ENCODE peak calls at places on chromosomes 7 and 10, in eight cellular contexts. Y, H, F, K, I, S, N and O are unnamed samples.
A peak's percentile ranks its signal among the peaks of the same experiment; 100 is the strongest.

GRCh38 chr7:85125679-85126078 is 61.2 kb downstream of the SEMA3D start:
- DNase-seq in Y (peak; percentile 61), H (peak; percentile 51), F (no peak), K (no peak), I (no peak), S (no peak), N (no peak), O (peak; percentile 92)

GRCh38 chr10:70274643-70275042 is 9.2 kb downstream of the NPFFR1 start:
- DNase-seq in Y (peak; percentile 75), H (peak; percentile 87), F (peak; percentile 36), K (no peak), I (no peak), S (peak; percentile 21), N (no peak), O (no peak)

GRCh38 chr7:1059200-1060091 is 15.1 kb downstream of the GPR146 start:
- DNase-seq in Y (peak; percentile 56), H (no peak), F (no peak), K (no peak), I (peak; percentile 91), S (no peak), N (peak; percentile 85), O (no peak)

GRCh38 chr7:105581066-105581811 is at the start of gene EFCAB10:
- DNase-seq in Y (peak; percentile 47), H (peak; percentile 30), F (peak; percentile 68), K (no peak), I (no peak), S (no peak), N (peak; percentile 71), O (peak; percentile 50)

GRCh38 chr7:128755816-128756476 is 16.8 kb downstream of the CALU start:
- DNase-seq in Y (peak; percentile 91), H (peak; percentile 90), F (peak; percentile 88), K (no peak), I (no peak), S (peak; percentile 31), N (no peak), O (peak; percentile 76)

GRCh38 chr10:59971915-59972314 is 65.6 kb upstream of the CCDC6 start:
- DNase-seq in Y (no peak), H (peak; percentile 40), F (peak; percentile 32), K (no peak), I (no peak), S (no peak), N (no peak), O (no peak)

GRCh38 chr10:130897815-130898214 is 413.7 kb downstream of the TCERG1L start:
- DNase-seq in Y (no peak), H (no peak), F (no peak), K (no peak), I (no peak), S (no peak), N (no peak), O (no peak)

GRCh38 chr10:97463363-97464132 is 17.6 kb downstream of the ZDHHC16 start:
- DNase-seq in Y (peak; percentile 82), H (peak; percentile 72), F (peak; percentile 35), K (no peak), I (peak; percentile 56), S (no peak), N (peak; percentile 51), O (peak; percentile 81)

GRCh38 chr7:100575206-100575631 is 1.5 kb upstream of the SAP25 start:
- DNase-seq in Y (no peak), H (no peak), F (no peak), K (no peak), I (no peak), S (no peak), N (no peak), O (no peak)

GRCh38 chr7:22576941-22577927 is 77.2 kb upstream of the STEAP1B start:
- DNase-seq in Y (peak; percentile 94), H (peak; percentile 99), F (peak; percentile 88), K (no peak), I (no peak), S (peak; percentile 45), N (no peak), O (peak; percentile 77)

GRCh38 chr10:72730462-72730861 is 38.5 kb downstream of the MCU start:
- DNase-seq in Y (peak; percentile 11), H (peak; percentile 89), F (no peak), K (no peak), I (no peak), S (no peak), N (no peak), O (no peak)

GRCh38 chr10:103739039-103739764 is 116.2 kb downstream of the SH3PXD2A start:
- DNase-seq in Y (peak; percentile 96), H (peak; percentile 95), F (peak; percentile 85), K (no peak), I (no peak), S (peak; percentile 85), N (no peak), O (peak; percentile 73)

GRCh38 chr7:28409716-28410627 is 2.3 kb upstream of the CREB5 start:
- DNase-seq in Y (no peak), H (peak; percentile 41), F (peak; percentile 36), K (no peak), I (no peak), S (peak; percentile 54), N (no peak), O (no peak)
- H3K4me3 ChIP-seq in Y (peak overlapping the region; percentile 61), H (peak overlapping the region; percentile 65), F (peak overlapping the region; percentile 65), K (peak overlapping the region; percentile 50), I (peak overlapping the region; percentile 48), S (peak overlapping the region; percentile 57), N (peak overlapping the region; percentile 65), O (peak overlapping the region; percentile 73)

GRCh38 chr10:19929466-19930140 is 113.4 kb downstream of the PLXDC2 start:
- DNase-seq in Y (peak; percentile 9), H (peak; percentile 75), F (peak; percentile 78), K (no peak), I (no peak), S (peak; percentile 16), N (no peak), O (no peak)
- TF ChIP-seq CTCF in Y (no peak), H (no peak), F (no peak), K (no peak), I (no peak), S (no peak), N (no peak), O (no peak)

GRCh38 chr10:33229944-33230267 is 104.6 kb downstream of the NRP1 start:
- DNase-seq in Y (no peak), H (no peak), F (no peak), K (no peak), I (no peak), S (no peak), N (no peak), O (no peak)
- H3K4me3 ChIP-seq in Y (no peak overlapping the region), H (no peak overlapping the region), F (no peak overlapping the region), K (no peak overlapping the region), I (no peak overlapping the region), S (no peak overlapping the region), N (no peak overlapping the region), O (no peak overlapping the region)

GRCh38 chr7:34191766-34192550 is 286.6 kb downstream of the BMPER start:
- DNase-seq in Y (no peak), H (no peak), F (no peak), K (no peak), I (no peak), S (no peak), N (no peak), O (no peak)
- TF ChIP-seq CTCF in Y (no peak), H (no peak), F (no peak), K (no peak), I (no peak), S (no peak), N (no peak), O (no peak)